ENCODE peak calls at places on chromosomes 3 and 15, in nine cellular contexts. F is occipital lobe; I is A549; P is GM06990; Y is AML-193; T is stimulated activated CD4-positive, alpha-beta T cell treated with anti-CD3 and anti-CD28 coated beads, TNF-alpha, amount 100 ng/mL, for 4 hours; B is H4; A is H9; C is iPS DF 19.7. L is an unnamed sample.

GRCh38 chr15:65259367-65259781 is 27.3 kb downstream of the PARP16 start:
- DNase-seq in Y (no peak), A (no peak), T (no peak), P (no peak), F (no peak), I (no peak), B (no peak), C (no peak), L (no peak)

GRCh38 chr15:60137711-60138396 is 133.7 kb downstream of the FOXB1 start:
- DNase-seq in B (peak), Y (no peak), I (no peak), C (no peak), T (no peak), A (no peak), F (no peak), P (no peak), L (no peak)

GRCh38 chr3:178915365-178915764 is 156.2 kb downstream of the ZMAT3 start:
- DNase-seq in C (no peak), Y (no peak), B (no peak), I (no peak), P (no peak), T (no peak), A (no peak), F (no peak), L (no peak)

GRCh38 chr3:29955413-29955812 is 651.0 kb upstream of the TGFBR2 start:
- DNase-seq in F (no peak), C (no peak), I (no peak), A (no peak), T (no peak), P (no peak), B (no peak), Y (no peak), L (no peak)

GRCh38 chr3:160929595-160929994 is 173.6 kb downstream of the PPM1L start:
- DNase-seq in C (no peak), A (peak), P (no peak), T (no peak), B (peak), I (peak), Y (no peak), F (no peak), L (no peak)

GRCh38 chr3:34646911-34647465 is 848.6 kb downstream of the PDCD6IP start:
- DNase-seq in Y (no peak), F (no peak), C (no peak), I (no peak), A (no peak), P (no peak), B (no peak), T (no peak), L (no peak)

GRCh38 chr15:80031841-80032240 is 27.6 kb upstream of the ZFAND6 start:
- DNase-seq in F (no peak), I (no peak), Y (no peak), A (no peak), B (no peak), P (no peak), C (no peak), T (no peak), L (no peak)

GRCh38 chr3:48478631-48479555 is 25.1 kb downstream of the SHISA5 start:
- DNase-seq in B (no peak), A (no peak), T (no peak), P (peak), C (no peak), F (no peak), I (no peak), Y (no peak), L (no peak)

GRCh38 chr3:114227076-114227475 is 10.3 kb downstream of the ZNF80 start:
- DNase-seq in T (no peak), Y (no peak), C (no peak), B (no peak), P (no peak), F (no peak), A (no peak), I (no peak), L (no peak)

GRCh38 chr3:128201158-128201755 is 48.0 kb downstream of the EEFSEC start:
- DNase-seq in Y (no peak), P (no peak), T (no peak), B (no peak), C (no peak), F (no peak), A (no peak), I (no peak), L (no peak)

GRCh38 chr3:58679974-58680656 is 13.5 kb upstream of the FAM3D start:
- DNase-seq in F (no peak), B (no peak), C (no peak), Y (no peak), I (no peak), T (no peak), P (no peak), A (no peak), L (no peak)

GRCh38 chr3:7520059-7520458 is 659.1 kb downstream of the GRM7 start:
- DNase-seq in T (no peak), B (no peak), C (no peak), Y (no peak), P (no peak), F (no peak), I (no peak), A (no peak), L (no peak)

GRCh38 chr15:40873625-40874561 is at the start of gene RHOV:
- DNase-seq in C (no peak), A (peak), B (no peak), I (peak), Y (peak), P (peak), T (peak), F (peak), L (no peak)

GRCh38 chr3:62361824-62362223 is 11.5 kb downstream of the FEZF2 start:
- DNase-seq in A (peak), Y (no peak), F (no peak), I (no peak), P (no peak), C (no peak), T (no peak), B (no peak), L (no peak)

GRCh38 chr3:161915283-161915682 is 418.7 kb downstream of the OTOL1 start:
- DNase-seq in Y (no peak), I (no peak), A (no peak), F (no peak), T (no peak), B (no peak), P (no peak), C (no peak), L (no peak)

GRCh38 chr3:188267790-188268333 is 113.9 kb downstream of the LPP start:
- DNase-seq in C (no peak), Y (no peak), B (no peak), I (no peak), P (no peak), A (no peak), T (no peak), F (no peak), L (no peak)

GRCh38 chr15:52737720-52738119 is 52.4 kb downstream of the ONECUT1 start:
- DNase-seq in B (no peak), C (no peak), I (no peak), P (no peak), T (no peak), A (no peak), F (no peak), Y (no peak), L (no peak)

L was measured in HL-60.